ENCODE peak calls at places on chromosomes 2 and 18, in eight cellular contexts. H is activated naive CD4-positive, alpha-beta T cell treated with anti-CD3 and anti-CD28 coated beads for 36 hours; B is posterior cingulate gyrus; J is spleen; M is fibroblast of lung; V is RWPE2; Z is right lobe of liver; A is HT-29. Q is an unnamed sample.

GRCh38 chr2:11698009-11698922 is 28.3 kb upstream of the NTSR2 start:
- DNase-seq in H (no peak), B (no peak), J (peak; percentile 73), M (peak; percentile 77), V (no peak), Z (no peak), A (no peak), Q (peak; percentile 63)

GRCh38 chr2:119960821-119961220 is 52.1 kb upstream of the EPB41L5 start:
- DNase-seq in H (no peak), B (no peak), J (no peak), M (peak; percentile 84), V (no peak), Z (no peak), A (no peak), Q (no peak)

GRCh38 chr2:147482590-147483292 is 362.1 kb upstream of the ACVR2A start:
- DNase-seq in H (no peak), B (no peak), J (no peak), M (peak; percentile 11), V (no peak), Z (no peak), A (no peak), Q (no peak)

GRCh38 chr18:12271376-12272235 is 17.4 kb downstream of the CIDEA start:
- DNase-seq in H (peak; percentile 68), B (peak; percentile 63), J (no peak), M (peak; percentile 73), V (no peak), Z (peak; percentile 80), A (peak; percentile 94), Q (peak; percentile 74)

GRCh38 chr2:205654878-205655601 is 27.3 kb upstream of the NRP2 start:
- DNase-seq in H (no peak), B (no peak), J (no peak), M (peak; percentile 78), V (no peak), Z (no peak), A (no peak), Q (no peak)

GRCh38 chr2:186135697-186136096 is 350.4 kb upstream of the ZC3H15 start:
- DNase-seq in H (no peak), B (no peak), J (no peak), M (peak; percentile 65), V (no peak), Z (no peak), A (no peak), Q (no peak)

GRCh38 chr18:13231151-13231550 is 12.6 kb downstream of the LDLRAD4 start:
- DNase-seq in H (no peak), B (no peak), J (no peak), M (no peak), V (no peak), Z (no peak), A (no peak), Q (no peak)

GRCh38 chr2:16513626-16514025 is 152.0 kb downstream of the CYRIA start:
- DNase-seq in H (no peak), B (no peak), J (no peak), M (no peak), V (no peak), Z (no peak), A (no peak), Q (no peak)

GRCh38 chr2:1907849-1908533 is 163.7 kb upstream of the PXDN start:
- DNase-seq in H (no peak), B (peak; percentile 39), J (no peak), M (peak; percentile 1), V (no peak), Z (no peak), A (no peak), Q (no peak)

GRCh38 chr2:54569745-54570296 is 113.7 kb downstream of the SPTBN1 start:
- DNase-seq in H (peak; percentile 69), B (no peak), J (no peak), M (no peak), V (no peak), Z (no peak), A (no peak), Q (no peak)

GRCh38 chr2:238551091-238551490 is 124.4 kb downstream of the ASB1 start:
- DNase-seq in H (no peak), B (no peak), J (no peak), M (no peak), V (no peak), Z (no peak), A (no peak), Q (no peak)

GRCh38 chr18:35745814-35746213 is 164.3 kb downstream of the GALNT1 start:
- DNase-seq in H (no peak), B (no peak), J (no peak), M (no peak), V (no peak), Z (no peak), A (no peak), Q (no peak)

GRCh38 chr2:36287363-36288275 is 68.0 kb upstream of the CRIM1 start:
- DNase-seq in H (peak; percentile 48), B (no peak), J (no peak), M (peak; percentile 69), V (no peak), Z (no peak), A (no peak), Q (no peak)

GRCh38 chr2:98486374-98486981 is 41.8 kb downstream of the INPP4A start:
- DNase-seq in H (no peak), B (no peak), J (peak; percentile 44), M (no peak), V (no peak), Z (no peak), A (peak; percentile 39), Q (no peak)

GRCh38 chr2:58110765-58111164 is 64.2 kb downstream of the VRK2 start:
- DNase-seq in H (no peak), B (no peak), J (no peak), M (no peak), V (no peak), Z (no peak), A (no peak), Q (no peak)

GRCh38 chr18:24530630-24531111 is 70.2 kb downstream of the HRH4 start:
- DNase-seq in H (peak; percentile 23), B (peak; percentile 33), J (no peak), M (peak; percentile 82), V (no peak), Z (no peak), A (peak; percentile 23), Q (no peak)

GRCh38 chr2:18986046-18986445 is 372.4 kb downstream of the OSR1 start:
- DNase-seq in H (no peak), B (no peak), J (no peak), M (no peak), V (no peak), Z (no peak), A (no peak), Q (no peak)

GRCh38 chr18:54734059-54734458 is 94.2 kb upstream of the RAB27B start:
- DNase-seq in H (no peak), B (no peak), J (no peak), M (peak; percentile 98), V (no peak), Z (no peak), A (no peak), Q (no peak)

GRCh38 chr2:205574041-205574440 is 108.3 kb upstream of the NRP2 start:
- DNase-seq in H (no peak), B (no peak), J (no peak), M (no peak), V (no peak), Z (no peak), A (no peak), Q (no peak)